ENCODE peak calls at places on chromosomes 16 and 17, in nine cellular contexts. D, B, W, N, R, J, G, V and L are unnamed samples.
A peak's percentile ranks its signal among the peaks of the same experiment; 100 is the strongest.

GRCh38 chr16:75288596-75289120 is 37.2 kb upstream of the BCAR1 start:
- DNase-seq in D (no peak), B (no peak), W (no peak), N (no peak), R (peak; percentile 55), J (no peak), G (no peak), V (no peak), L (no peak)

GRCh38 chr17:78414178-78415162 is 36.0 kb downstream of the PGS1 start:
- DNase-seq in D (no peak), B (no peak), W (no peak), N (no peak), R (no peak), J (no peak), G (no peak), V (no peak), L (no peak)

GRCh38 chr16:73215482-73216377 is 167.8 kb upstream of the ZFHX3 start:
- DNase-seq in D (no peak), B (no peak), W (no peak), N (no peak), R (no peak), J (no peak), G (no peak), V (no peak), L (no peak)

GRCh38 chr17:82353484-82353883 is 5.6 kb upstream of the TEX19 start:
- DNase-seq in D (no peak), B (no peak), W (no peak), N (no peak), R (no peak), J (no peak), G (no peak), V (no peak), L (no peak)

GRCh38 chr17:41739661-41740352 is 5.4 kb upstream of the HAP1 start:
- DNase-seq in D (no peak), B (peak; percentile 96), W (no peak), N (no peak), R (no peak), J (peak; percentile 56), G (no peak), V (peak; percentile 37), L (no peak)

GRCh38 chr17:68196394-68197090 is 51.3 kb upstream of the AMZ2 start:
- DNase-seq in D (no peak), B (no peak), W (no peak), N (no peak), R (no peak), J (no peak), G (no peak), V (no peak), L (no peak)

GRCh38 chr17:63573634-63574033 is 23.4 kb downstream of the DCAF7 start:
- DNase-seq in D (no peak), B (no peak), W (no peak), N (no peak), R (no peak), J (peak; percentile 54), G (no peak), V (no peak), L (no peak)

GRCh38 chr16:70647461-70648359 is 1.4 kb downstream of the IL34 start:
- DNase-seq in D (no peak), B (no peak), W (no peak), N (no peak), R (no peak), J (no peak), G (no peak), V (no peak), L (no peak)

GRCh38 chr16:27303256-27304100 is 10.3 kb upstream of the IL4R start:
- DNase-seq in D (no peak), B (no peak), W (no peak), N (no peak), R (no peak), J (no peak), G (peak; percentile 74), V (no peak), L (no peak)

GRCh38 chr17:2331303-2331702 is 5.0 kb downstream of the TSR1 start:
- DNase-seq in D (no peak), B (no peak), W (no peak), N (no peak), R (no peak), J (no peak), G (no peak), V (no peak), L (no peak)

GRCh38 chr17:44492706-44493272 is 10.4 kb downstream of the GPATCH8 start:
- DNase-seq in D (no peak), B (no peak), W (no peak), N (no peak), R (no peak), J (no peak), G (no peak), V (no peak), L (no peak)

GRCh38 chr17:42290577-42290976 is 2.3 kb downstream of the STAT5A start:
- DNase-seq in D (no peak), B (no peak), W (no peak), N (no peak), R (no peak), J (no peak), G (no peak), V (no peak), L (no peak)

GRCh38 chr16:78390070-78390469 is 290.6 kb downstream of the WWOX start:
- DNase-seq in D (no peak), B (no peak), W (no peak), N (no peak), R (no peak), J (no peak), G (no peak), V (no peak), L (no peak)

GRCh38 chr16:3264137-3265036 is 8.0 kb upstream of the MEFV start:
- DNase-seq in D (peak; percentile 83), B (peak; percentile 98), W (peak; percentile 97), N (peak; percentile 78), R (peak; percentile 84), J (peak; percentile 65), G (peak; percentile 97), V (peak; percentile 96), L (peak; percentile 99)

GRCh38 chr17:82661717-82662683 is 13.8 kb upstream of the WDR45B start:
- DNase-seq in D (no peak), B (no peak), W (no peak), N (no peak), R (no peak), J (no peak), G (no peak), V (no peak), L (no peak)

GRCh38 chr16:1920727-1921155 is 2.5 kb upstream of the HS3ST6 start:
- DNase-seq in D (no peak), B (no peak), W (no peak), N (no peak), R (no peak), J (no peak), G (no peak), V (peak; percentile 56), L (peak; percentile 67)

GRCh38 chr16:50747206-50747956 is 5.5 kb downstream of the CYLD start:
- DNase-seq in D (no peak), B (peak; percentile 34), W (no peak), N (no peak), R (peak; percentile 57), J (no peak), G (no peak), V (no peak), L (peak; percentile 12)

GRCh38 chr17:56173958-56174357 is 20.7 kb downstream of the ANKFN1 start:
- DNase-seq in D (no peak), B (no peak), W (peak; percentile 12), N (no peak), R (no peak), J (no peak), G (no peak), V (no peak), L (no peak)

GRCh38 chr17:82458885-82459424 is 414 bp downstream of the NARF start:
- DNase-seq in D (no peak), B (peak; percentile 11), W (peak; percentile 32), N (no peak), R (no peak), J (no peak), G (no peak), V (peak; percentile 36), L (no peak)

GRCh38 chr16:86158688-86159360 is 259.9 kb downstream of the IRF8 start:
- DNase-seq in D (no peak), B (no peak), W (no peak), N (no peak), R (no peak), J (no peak), G (no peak), V (no peak), L (no peak)
- TF ChIP-seq CTCF in D (no peak), B (no peak), W (no peak), N (no peak), R (no peak), J (no peak), G (no peak), V (no peak), L (no peak)

DNA sequence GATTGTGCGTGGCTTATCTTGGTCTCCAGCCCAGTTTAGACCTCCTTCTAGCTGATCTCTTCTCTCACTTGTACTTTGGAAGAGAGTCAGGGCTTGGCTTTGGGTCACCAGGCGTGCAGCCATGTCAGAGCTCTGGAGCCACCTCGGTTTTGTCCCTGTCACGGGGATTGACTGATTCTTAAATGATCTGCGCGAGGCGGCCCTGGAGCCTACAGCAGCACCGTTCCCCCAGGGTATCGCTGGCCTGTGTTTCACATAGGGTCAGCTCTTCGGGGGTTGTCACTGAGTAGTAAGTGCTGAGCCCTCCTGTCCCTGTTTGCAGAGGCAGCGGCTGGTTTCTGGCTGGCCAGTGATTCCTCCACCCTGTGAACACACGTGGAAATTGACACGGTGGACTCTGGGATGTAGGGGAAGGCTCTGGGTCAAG is 209.8 kb upstream of the CHMP6 start:
- DNase-seq in D (no peak), B (no peak), W (no peak), N (no peak), R (no peak), J (no peak), G (no peak), V (no peak), L (no peak)
- H3K27ac ChIP-seq in D (no peak overlapping the region), B (no peak overlapping the region), W (no peak overlapping the region), N (no peak overlapping the region), R (peak overlapping the region; percentile 70), J (no peak overlapping the region), G (no peak overlapping the region), V (peak overlapping the region; percentile 15), L (no peak overlapping the region)

GRCh38 chr17:8941520-8941919 is 24.0 kb downstream of the PIK3R5 start:
- DNase-seq in D (no peak), B (no peak), W (no peak), N (no peak), R (no peak), J (no peak), G (no peak), V (no peak), L (no peak)
- H3K4me1 ChIP-seq in D (no peaks in the 10 kb centered on the region), B (no peaks in the 10 kb centered on the region), W (no peaks in the 10 kb centered on the region), N (no peaks in the 10 kb centered on the region), R (peaks cover 45% of the 10 kb centered on the region), J (no peaks in the 10 kb centered on the region), G (no peaks in the 10 kb centered on the region), V (no peaks in the 10 kb centered on the region), L (no peaks in the 10 kb centered on the region)

DNA sequence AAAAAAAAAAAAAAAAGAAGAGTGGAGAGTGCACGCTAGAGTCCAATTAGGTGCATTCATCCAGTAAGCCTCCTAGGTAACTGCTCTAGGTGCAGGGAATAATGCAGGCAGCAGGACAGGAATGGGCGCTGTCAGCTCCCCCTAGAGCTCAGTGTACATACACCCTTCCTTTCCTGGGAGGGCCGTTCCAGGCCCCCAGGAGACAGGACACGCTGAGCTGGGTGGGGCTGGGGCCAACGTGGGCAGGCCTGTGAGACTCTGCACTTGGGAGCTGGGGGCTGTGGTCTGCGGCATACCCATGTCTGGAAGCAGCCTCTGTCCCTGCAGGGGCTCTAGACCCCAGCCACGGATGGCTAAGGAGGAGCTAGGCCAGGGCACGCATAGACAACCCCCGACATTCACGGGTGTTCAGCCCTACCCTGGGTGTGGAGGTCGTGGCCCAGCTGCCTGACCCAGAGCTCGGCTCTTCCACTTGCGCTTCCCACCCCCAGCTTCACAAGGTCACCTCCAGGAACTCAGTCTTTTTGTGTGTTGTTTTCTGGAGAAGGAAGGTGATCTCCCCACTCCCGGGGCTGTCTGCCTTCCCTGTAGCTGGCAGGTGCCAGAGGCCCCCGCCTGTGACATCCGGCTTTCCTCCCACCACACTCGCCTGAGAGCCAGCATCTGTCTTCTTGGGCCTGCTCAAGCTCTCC is 985 bp upstream of the ANTKMT start:
- DNase-seq in D (no peak), B (no peak), W (no peak), N (no peak), R (no peak), J (peak; percentile 70), G (no peak), V (no peak), L (peak; percentile 39)
- TF ChIP-seq CTCF in D (peak; percentile 67), B (peak; percentile 20), W (no peak), N (no peak), R (peak; percentile 31), J (peak; percentile 36), G (no peak), V (no peak), L (peak; percentile 26)